ENCODE peak calls at places on chromosome 9, in four cellular contexts. One of them, this sample, is unnamed.

GRCh38 chr9:20835364-20836286 is 151.6 kb downstream of the FOCAD start:
- DNase-seq in A549: peak; percentile 16
- DNase-seq in tibial nerve: no peak
- DNase-seq in suprapubic skin: no peak
- DNase-seq in this sample: no peak

GRCh38 chr9:129630967-129631672 is 5.2 kb downstream of the NTMT1 start:
- DNase-seq in tibial nerve: no peak
- DNase-seq in suprapubic skin: no peak
- DNase-seq in A549: no peak
- DNase-seq in this sample: no peak

GRCh38 chr9:82540175-82540574 is 522.8 kb downstream of the RASEF start:
- DNase-seq in A549: no peak
- DNase-seq in suprapubic skin: peak; percentile 59
- DNase-seq in tibial nerve: no peak
- DNase-seq in this sample: no peak

GRCh38 chr9:35338561-35339274 is 151.2 kb upstream of the RUSC2 start:
- DNase-seq in suprapubic skin: no peak
- DNase-seq in A549: no peak
- DNase-seq in tibial nerve: no peak
- DNase-seq in this sample: no peak

GRCh38 chr9:102518324-102518723 is 476.8 kb upstream of the CYLC2 start:
- DNase-seq in suprapubic skin: no peak
- DNase-seq in A549: no peak
- DNase-seq in tibial nerve: no peak
- DNase-seq in this sample: no peak

GRCh38 chr9:104810421-104811339 is 46.8 kb downstream of the NIPSNAP3B start:
- DNase-seq in tibial nerve: no peak
- DNase-seq in A549: peak; percentile 55
- DNase-seq in suprapubic skin: no peak
- DNase-seq in this sample: no peak

GRCh38 chr9:92196400-92196799 is 81.2 kb upstream of the SPTLC1 start:
- DNase-seq in A549: no peak
- DNase-seq in suprapubic skin: no peak
- DNase-seq in tibial nerve: no peak
- DNase-seq in this sample: no peak

GRCh38 chr9:7358876-7359275 is 440.7 kb downstream of the DMAC1 start:
- DNase-seq in tibial nerve: no peak
- DNase-seq in suprapubic skin: no peak
- DNase-seq in A549: no peak
- DNase-seq in this sample: no peak

GRCh38 chr9:87818308-87818707 is 64.4 kb upstream of the SPATA31E1 start:
- DNase-seq in suprapubic skin: no peak
- DNase-seq in tibial nerve: no peak
- DNase-seq in A549: no peak
- DNase-seq in this sample: no peak

GRCh38 chr9:91075279-91075678 is 273.7 kb downstream of the SYK start:
- DNase-seq in tibial nerve: no peak
- DNase-seq in suprapubic skin: no peak
- DNase-seq in A549: no peak
- DNase-seq in this sample: peak; percentile 89

GRCh38 chr9:551986-552930 is 289.2 kb upstream of the DMRT1 start:
- DNase-seq in suprapubic skin: no peak
- DNase-seq in A549: no peak
- DNase-seq in tibial nerve: no peak
- DNase-seq in this sample: no peak

GRCh38 chr9:96686638-96687335 is 31.7 kb upstream of the PRXL2C start:
- DNase-seq in suprapubic skin: peak; percentile 90
- DNase-seq in A549: peak; percentile 75
- DNase-seq in tibial nerve: peak; percentile 68
- DNase-seq in this sample: peak; percentile 86

GRCh38 chr9:93531374-93531773 is 45.0 kb upstream of the PHF2 start:
- DNase-seq in suprapubic skin: peak; percentile 21
- DNase-seq in A549: peak; percentile 36
- DNase-seq in tibial nerve: no peak
- DNase-seq in this sample: no peak
- TF ChIP-seq CTCF in suprapubic skin: no peak
- TF ChIP-seq CTCF in A549: no peak
- TF ChIP-seq CTCF in tibial nerve: no peak
- TF ChIP-seq CTCF in this sample: no peak

GRCh38 chr9:131934673-131935072 is 145.0 kb downstream of the MED27 start:
- DNase-seq in suprapubic skin: no peak
- DNase-seq in tibial nerve: no peak
- DNase-seq in A549: no peak
- DNase-seq in this sample: no peak

GRCh38 chr9:131942076-131942720 is 137.5 kb downstream of the MED27 start:
- DNase-seq in tibial nerve: no peak
- DNase-seq in A549: no peak
- DNase-seq in suprapubic skin: no peak
- DNase-seq in this sample: no peak

DNA sequence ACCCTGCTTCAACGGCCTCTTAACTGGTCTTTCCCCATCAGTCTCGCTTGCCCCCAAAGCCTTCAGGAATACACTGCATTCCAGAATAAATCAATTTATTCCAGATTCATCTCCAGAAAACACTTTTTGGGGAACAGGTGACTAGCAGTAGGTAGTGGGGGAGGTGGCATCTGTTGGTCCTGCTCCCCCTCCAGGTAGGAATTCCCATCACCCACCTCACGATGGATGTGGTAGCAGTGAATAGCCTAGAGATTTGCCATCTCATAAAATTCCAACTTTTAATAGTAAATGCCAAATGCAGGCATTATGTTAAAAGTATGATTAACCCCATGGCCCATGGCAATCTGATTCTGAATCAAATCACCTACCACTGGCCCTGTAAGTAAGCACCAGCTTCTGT is 142.7 kb downstream of the MED27 start:
- DNase-seq in tibial nerve: no peak
- DNase-seq in A549: no peak
- DNase-seq in suprapubic skin: no peak
- DNase-seq in this sample: no peak
- TF ChIP-seq CTCF in tibial nerve: no peak
- TF ChIP-seq CTCF in A549: no peak
- TF ChIP-seq CTCF in suprapubic skin: no peak
- TF ChIP-seq CTCF in this sample: no peak

GRCh38 chr9:108933641-108934322 is at the start of gene ELP1:
- DNase-seq in suprapubic skin: peak; percentile 94
- DNase-seq in tibial nerve: peak; percentile 83
- DNase-seq in A549: peak; percentile 93
- DNase-seq in this sample: peak; percentile 97
- TF ChIP-seq CTCF in suprapubic skin: no peak
- TF ChIP-seq CTCF in tibial nerve: peak; percentile 20
- TF ChIP-seq CTCF in A549: peak; percentile 35
- TF ChIP-seq CTCF in this sample: peak; percentile 44

GRCh38 chr9:113509463-113509862 is 45.9 kb downstream of the RGS3 start:
- DNase-seq in tibial nerve: no peak
- DNase-seq in suprapubic skin: no peak
- DNase-seq in A549: no peak
- DNase-seq in this sample: no peak
- TF ChIP-seq CTCF in tibial nerve: no peak
- TF ChIP-seq CTCF in suprapubic skin: no peak
- TF ChIP-seq CTCF in A549: no peak
- TF ChIP-seq CTCF in this sample: no peak

GRCh38 chr9:117415584-117415937 is 704 bp upstream of the ASTN2 start:
- DNase-seq in suprapubic skin: no peak
- DNase-seq in tibial nerve: no peak
- DNase-seq in A549: no peak
- DNase-seq in this sample: no peak
- TF ChIP-seq CTCF in suprapubic skin: no peak
- TF ChIP-seq CTCF in tibial nerve: no peak
- TF ChIP-seq CTCF in A549: no peak
- TF ChIP-seq CTCF in this sample: no peak

This sample was measured in osteocyte.